ENCODE peak calls at places on chromosome 12, in five cellular contexts. One of them, this sample, is unnamed.
A peak's percentile ranks its signal among the peaks of the same experiment; 100 is the strongest.

GRCh38 chr12:65941388-65941787 is 117.1 kb downstream of the HMGA2 start:
- DNase-seq in EL: peak; percentile 79
- DNase-seq in frontal cortex: no peak
- DNase-seq in thyroid gland: no peak
- DNase-seq in T follicular helper cell: no peak
- DNase-seq in this sample: no peak

GRCh38 chr12:88453323-88453722 is 126.9 kb downstream of the KITLG start:
- DNase-seq in T follicular helper cell: no peak
- DNase-seq in frontal cortex: no peak
- DNase-seq in EL: peak; percentile 36
- DNase-seq in thyroid gland: no peak
- DNase-seq in this sample: no peak

GRCh38 chr12:49233842-49234526 is 30.9 kb upstream of the TUBA1C start:
- DNase-seq in thyroid gland: peak; percentile 1
- DNase-seq in T follicular helper cell: no peak
- DNase-seq in frontal cortex: peak; percentile 12
- DNase-seq in EL: no peak
- DNase-seq in this sample: peak; percentile 17

GRCh38 chr12:54012631-54013398 is 4.0 kb downstream of the HOXC8 start:
- DNase-seq in thyroid gland: no peak
- DNase-seq in frontal cortex: no peak
- DNase-seq in T follicular helper cell: no peak
- DNase-seq in EL: no peak
- DNase-seq in this sample: no peak

GRCh38 chr12:59626382-59626781 is 30.6 kb downstream of the SLC16A7 start:
- DNase-seq in T follicular helper cell: no peak
- DNase-seq in thyroid gland: no peak
- DNase-seq in frontal cortex: no peak
- DNase-seq in EL: peak; percentile 62
- DNase-seq in this sample: no peak

GRCh38 chr12:56836800-56837663 is 73.9 kb downstream of the HSD17B6 start:
- DNase-seq in EL: peak; percentile 92
- DNase-seq in thyroid gland: no peak
- DNase-seq in T follicular helper cell: no peak
- DNase-seq in frontal cortex: no peak
- DNase-seq in this sample: no peak

GRCh38 chr12:68565391-68565903 is 45.3 kb upstream of the RAP1B start:
- DNase-seq in frontal cortex: no peak
- DNase-seq in T follicular helper cell: no peak
- DNase-seq in EL: peak; percentile 92
- DNase-seq in thyroid gland: no peak
- DNase-seq in this sample: no peak

GRCh38 chr12:66188584-66189475 is at the start of gene IRAK3:
- DNase-seq in frontal cortex: peak; percentile 57
- DNase-seq in T follicular helper cell: no peak
- DNase-seq in EL: peak; percentile 51
- DNase-seq in thyroid gland: peak; percentile 66
- DNase-seq in this sample: peak; percentile 14

GRCh38 chr12:57046947-57047890 is 2.7 kb downstream of the MYO1A start:
- DNase-seq in T follicular helper cell: no peak
- DNase-seq in frontal cortex: no peak
- DNase-seq in thyroid gland: no peak
- DNase-seq in EL: no peak
- DNase-seq in this sample: no peak

GRCh38 chr12:12577786-12578185 is 15.1 kb upstream of the DUSP16 start:
- DNase-seq in T follicular helper cell: no peak
- DNase-seq in EL: no peak
- DNase-seq in thyroid gland: no peak
- DNase-seq in frontal cortex: no peak
- DNase-seq in this sample: no peak

GRCh38 chr12:131827961-131828534 is at the start of gene MMP17:
- DNase-seq in frontal cortex: peak; percentile 75
- DNase-seq in EL: peak; percentile 73
- DNase-seq in thyroid gland: peak; percentile 12
- DNase-seq in T follicular helper cell: no peak
- DNase-seq in this sample: no peak

This sample was measured in CD4-positive, alpha-beta T cell.